ENCODE peak calls at places on chromosomes 3 and 15, in ten cellular contexts. O, K, J, Z, L, R, C, M, V and D are unnamed samples.

GRCh38 chr3:159814161-159814560 is 174.5 kb upstream of the IL12A start:
- DNase-seq in K (no peak), O (peak), Z (no peak), J (no peak), C (no peak), R (peak), L (no peak), V (no peak), M (no peak), D (no peak)

GRCh38 chr3:122416966-122417365 is 1.1 kb upstream of the WDR5B start:
- DNase-seq in C (no peak), V (no peak), J (no peak), M (peak), L (peak), O (no peak), K (no peak), Z (no peak), R (no peak), D (no peak)

GRCh38 chr3:9793161-9793781 is 389 bp downstream of the ARPC4 start:
- DNase-seq in L (no peak), J (no peak), Z (no peak), M (peak), V (no peak), K (no peak), O (peak), R (no peak), C (no peak), D (peak)

GRCh38 chr3:94225176-94225742 is 162.4 kb downstream of the NSUN3 start:
- DNase-seq in K (no peak), R (no peak), C (no peak), L (no peak), V (no peak), M (no peak), J (no peak), O (no peak), Z (no peak), D (no peak)

GRCh38 chr3:14124223-14124614 is 451 bp downstream of the CHCHD4 start:
- DNase-seq in K (peak), V (peak), L (peak), Z (no peak), M (peak), O (peak), C (no peak), J (peak), R (no peak), D (no peak)

GRCh38 chr3:184003187-184003967 is 14.3 kb downstream of the ABCC5 start:
- DNase-seq in C (no peak), V (no peak), R (no peak), L (no peak), K (no peak), Z (no peak), J (no peak), O (no peak), M (no peak), D (no peak)

GRCh38 chr3:148229107-148229506 is 468.6 kb upstream of the AGTR1 start:
- DNase-seq in M (no peak), O (no peak), R (no peak), V (no peak), K (no peak), C (no peak), J (no peak), Z (no peak), L (no peak), D (no peak)

GRCh38 chr15:79513916-79514315 is 81.8 kb downstream of the MINAR1 start:
- DNase-seq in Z (no peak), O (no peak), L (no peak), C (no peak), K (no peak), M (peak), V (no peak), R (no peak), J (no peak), D (no peak)

GRCh38 chr3:105368575-105369500 is 2.1 kb downstream of the ALCAM start:
- DNase-seq in L (peak), O (peak), V (peak), M (no peak), C (peak), J (peak), Z (peak), R (peak), K (peak), D (peak)

GRCh38 chr15:100265641-100266035 is 76.1 kb downstream of the ADAMTS17 start:
- DNase-seq in V (no peak), L (no peak), C (no peak), J (no peak), Z (no peak), R (no peak), K (no peak), O (no peak), M (no peak), D (no peak)

GRCh38 chr3:28853830-28854229 is 427.0 kb upstream of the RBMS3 start:
- DNase-seq in R (no peak), K (no peak), Z (no peak), L (no peak), J (no peak), V (no peak), O (no peak), C (no peak), M (no peak), D (no peak)

GRCh38 chr3:159239054-159239453 is 437.2 kb downstream of the MFSD1 start:
- DNase-seq in R (no peak), M (no peak), O (no peak), Z (no peak), V (no peak), L (no peak), J (no peak), K (no peak), C (no peak), D (no peak)

GRCh38 chr3:55362206-55362960 is 124.7 kb downstream of the WNT5A start:
- DNase-seq in Z (no peak), O (no peak), K (no peak), V (no peak), M (no peak), L (no peak), J (no peak), R (no peak), C (no peak), D (no peak)

GRCh38 chr15:70259030-70259424 is 161.3 kb upstream of the TLE3 start:
- DNase-seq in R (peak), L (peak), V (no peak), Z (no peak), J (no peak), O (peak), M (peak), K (peak), C (no peak), D (peak)

GRCh38 chr3:8793242-8793641 is 23.8 kb upstream of the OXTR start:
- DNase-seq in V (no peak), O (no peak), Z (no peak), R (no peak), C (no peak), L (no peak), K (no peak), J (no peak), M (no peak), D (no peak)

GRCh38 chr3:104132566-104132997 is 1234.1 kb upstream of the ALCAM start:
- DNase-seq in M (no peak), J (no peak), C (no peak), V (no peak), R (no peak), O (no peak), K (no peak), Z (no peak), L (no peak), D (no peak)

GRCh38 chr3:51401639-51402166 is 10.6 kb downstream of the RBM15B start:
- DNase-seq in R (no peak), O (no peak), J (no peak), K (no peak), M (no peak), Z (no peak), L (no peak), C (no peak), V (no peak), D (no peak)

GRCh38 chr3:117589454-117589853 is 879.9 kb downstream of the TUSC7 start:
- DNase-seq in M (no peak), J (no peak), C (no peak), Z (no peak), R (no peak), O (no peak), V (no peak), L (no peak), K (no peak), D (no peak)

GRCh38 chr3:24185738-24186384 is 240.8 kb downstream of the NR1D2 start:
- DNase-seq in O (peak), K (peak), L (no peak), V (no peak), M (peak), J (no peak), R (peak), C (peak), Z (no peak), D (no peak)

GRCh38 chr3:99066863-99067262 is 165.4 kb upstream of the DCBLD2 start:
- DNase-seq in C (no peak), O (no peak), M (peak), R (no peak), V (no peak), Z (no peak), K (no peak), J (no peak), L (no peak), D (no peak)

GRCh38 chr3:197435426-197435825 is 120.3 kb downstream of the BDH1 start:
- DNase-seq in K (no peak), V (no peak), Z (no peak), M (no peak), J (no peak), L (no peak), O (no peak), C (no peak), R (no peak), D (no peak)

GRCh38 chr15:57340673-57341259 is 35.5 kb upstream of the CGNL1 start:
- DNase-seq in Z (no peak), O (peak), K (peak), R (peak), M (peak), L (no peak), C (peak), J (no peak), V (peak), D (peak)

GRCh38 chr15:80591471-80591870 is 103.6 kb upstream of the ABHD17C start:
- DNase-seq in J (no peak), V (no peak), C (no peak), Z (peak), K (no peak), O (no peak), R (no peak), M (no peak), L (no peak), D (no peak)

GRCh38 chr15:64858136-64858535 is 16.4 kb downstream of the PLEKHO2 start:
- DNase-seq in O (no peak), M (no peak), K (no peak), J (no peak), Z (no peak), V (no peak), R (no peak), L (no peak), C (no peak), D (no peak)

GRCh38 chr3:127929818-127930217 is 14.8 kb downstream of the KBTBD12 start:
- DNase-seq in V (no peak), J (no peak), L (no peak), M (no peak), K (no peak), R (no peak), O (no peak), C (no peak), Z (no peak), D (no peak)

GRCh38 chr15:98421419-98422085 is 226.8 kb upstream of the IGF1R start:
- DNase-seq in R (peak), L (peak), O (peak), V (no peak), C (peak), Z (peak), M (peak), K (peak), J (peak), D (peak)

GRCh38 chr3:57530071-57530608 is 14.0 kb downstream of the DNAH12 start:
- DNase-seq in R (peak), C (no peak), V (no peak), O (no peak), K (no peak), L (no peak), J (no peak), Z (no peak), M (no peak), D (no peak)

GRCh38 chr3:37897763-37898162 is 36.1 kb downstream of the CTDSPL start:
- DNase-seq in L (no peak), V (no peak), O (no peak), R (no peak), J (no peak), M (no peak), C (no peak), K (no peak), Z (no peak), D (no peak)

GRCh38 chr3:37890522-37890921 is 28.8 kb downstream of the CTDSPL start:
- DNase-seq in V (no peak), Z (no peak), K (no peak), L (no peak), O (no peak), R (no peak), C (no peak), J (no peak), M (no peak), D (no peak)

GRCh38 chr3:37891227-37891626 is 29.5 kb downstream of the CTDSPL start:
- DNase-seq in J (no peak), C (no peak), O (peak), L (no peak), Z (no peak), M (no peak), K (peak), V (no peak), R (no peak), D (no peak)

GRCh38 chr3:37896775-37897174 is 35.1 kb downstream of the CTDSPL start:
- DNase-seq in Z (no peak), V (no peak), M (no peak), L (no peak), C (no peak), K (no peak), J (no peak), R (no peak), O (no peak), D (peak)

DNA sequence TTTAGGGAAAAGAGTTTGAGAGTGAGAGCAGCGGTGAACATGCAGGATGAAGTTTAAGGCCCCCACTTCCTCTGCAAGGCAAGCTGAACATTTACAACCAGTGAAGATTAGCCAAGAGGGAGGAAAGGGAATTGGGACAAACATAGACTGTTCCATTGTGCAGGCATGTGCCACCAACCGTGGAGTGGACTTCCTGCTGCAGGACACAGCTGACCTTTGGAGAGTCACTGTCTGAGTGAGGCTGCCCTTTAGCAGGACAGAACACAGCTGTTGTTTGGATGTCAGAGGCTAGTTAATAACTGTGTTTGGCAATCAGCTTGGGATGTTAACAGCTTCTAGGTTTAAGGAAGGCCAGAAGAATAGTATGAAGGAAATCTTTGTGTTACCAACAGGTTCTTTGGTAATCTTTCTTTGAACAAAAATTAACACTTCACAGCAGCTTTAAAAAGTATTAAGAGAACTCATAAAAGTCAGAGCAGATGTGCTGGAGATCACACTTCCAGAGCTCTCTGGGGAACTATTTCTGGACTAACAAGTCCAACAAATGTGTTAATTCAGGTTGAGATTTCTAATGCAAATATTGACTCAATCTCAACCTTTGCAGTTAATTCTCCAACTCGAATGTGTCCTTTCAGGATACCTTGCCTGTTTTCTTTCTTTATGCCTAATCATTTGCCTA is 31.4 kb downstream of the CTDSPL start:
- DNase-seq in M (no peak), V (no peak), L (peak), R (no peak), Z (no peak), O (no peak), J (no peak), C (no peak), K (no peak), D (no peak)
- TF ChIP-seq POLR2AphosphoS5 in M (no peak), V (no peak), L (peak), R (peak), Z (no peak), O (peak), J (no peak), C (no peak), K (peak), D (peak)

GRCh38 chr3:125959317-125960065 is 9.5 kb upstream of the ROPN1B start:
- DNase-seq in J (peak), Z (no peak), C (no peak), M (no peak), R (no peak), O (no peak), V (no peak), K (no peak), L (no peak), D (no peak)

GRCh38 chr3:125957674-125958510 is 11.1 kb upstream of the ROPN1B start:
- DNase-seq in C (no peak), M (peak), L (no peak), J (no peak), O (no peak), K (no peak), Z (no peak), R (no peak), V (no peak), D (peak)

GRCh38 chr3:125960066-125960424 is 8.9 kb upstream of the ROPN1B start:
- DNase-seq in O (no peak), R (no peak), J (no peak), K (no peak), C (no peak), Z (no peak), M (no peak), V (no peak), L (no peak), D (no peak)

GRCh38 chr3:125960456-125961288 is 8.3 kb upstream of the ROPN1B start:
- DNase-seq in R (no peak), K (no peak), V (no peak), C (no peak), M (no peak), O (no peak), L (no peak), Z (no peak), J (no peak), D (peak)

GRCh38 chr3:125958511-125959316 is 10.3 kb upstream of the ROPN1B start:
- DNase-seq in R (no peak), C (no peak), O (no peak), Z (no peak), L (no peak), J (no peak), K (no peak), V (no peak), M (peak), D (peak)
- H3K4me3 ChIP-seq in R (peak), C (no peak), O (no peak), Z (no peak), L (peak), J (peak), K (peak), V (no peak), M (no peak), D (peak)

DNA sequence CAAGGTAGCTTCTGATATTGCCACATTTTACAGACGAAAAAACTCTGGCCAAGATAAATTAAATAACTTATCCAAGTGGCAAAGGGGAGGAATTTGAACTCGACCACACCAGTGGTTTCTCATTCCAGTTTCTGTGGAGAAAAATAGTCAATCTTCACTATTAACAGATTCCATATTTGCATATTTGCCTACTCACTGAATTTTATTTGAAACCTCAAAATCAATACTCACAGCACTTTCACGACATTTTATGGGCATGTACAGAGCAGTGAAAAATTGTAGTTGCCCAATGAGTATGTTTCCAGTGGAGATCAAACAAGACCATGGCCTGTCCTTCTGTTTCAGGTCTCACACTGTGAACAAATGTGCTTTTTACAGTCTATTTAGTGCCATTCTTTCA is 374.3 kb downstream of the MAGI1 start:
- DNase-seq in K (no peak), V (no peak), J (no peak), Z (no peak), O (no peak), M (no peak), C (no peak), R (no peak), L (no peak), D (no peak)
- TF ChIP-seq POLR2A in K (no peak), V (no peak), J (no peak), Z (no peak), O (no peak), M (no peak), C (no peak), R (no peak), L (no peak), D (no peak)

GRCh38 chr3:30607032-30607833 is 832 bp downstream of the TGFBR2 start:
- DNase-seq in R (peak), Z (peak), K (peak), J (peak), C (no peak), L (peak), V (no peak), M (peak), O (peak), D (peak)
- TF ChIP-seq POLR2AphosphoS5 in R (peak), Z (peak), K (peak), J (no peak), C (peak), L (peak), V (no peak), M (no peak), O (peak), D (peak)

GRCh38 chr3:157819826-157820517 is 286.2 kb downstream of the SHOX2 start:
- DNase-seq in L (no peak), O (no peak), M (no peak), R (no peak), K (no peak), J (no peak), Z (no peak), C (no peak), V (no peak), D (no peak)
- H3K4me3 ChIP-seq in L (no peak), O (no peak), M (no peak), R (no peak), K (no peak), J (no peak), Z (no peak), C (no peak), V (no peak), D (no peak)

GRCh38 chr15:54579855-54580254 is 601.6 kb downstream of the UNC13C start:
- DNase-seq in Z (no peak), J (no peak), R (no peak), C (no peak), M (no peak), V (no peak), K (no peak), L (no peak), O (no peak), D (no peak)

GRCh38 chr15:54580643-54581042 is 602.4 kb downstream of the UNC13C start:
- DNase-seq in V (no peak), C (no peak), J (no peak), O (no peak), K (no peak), Z (no peak), M (no peak), L (no peak), R (no peak), D (no peak)

GRCh38 chr15:54582863-54583643 is 604.8 kb downstream of the UNC13C start:
- DNase-seq in R (no peak), K (no peak), C (no peak), V (peak), Z (no peak), L (no peak), M (no peak), O (no peak), J (no peak), D (no peak)

DNA sequence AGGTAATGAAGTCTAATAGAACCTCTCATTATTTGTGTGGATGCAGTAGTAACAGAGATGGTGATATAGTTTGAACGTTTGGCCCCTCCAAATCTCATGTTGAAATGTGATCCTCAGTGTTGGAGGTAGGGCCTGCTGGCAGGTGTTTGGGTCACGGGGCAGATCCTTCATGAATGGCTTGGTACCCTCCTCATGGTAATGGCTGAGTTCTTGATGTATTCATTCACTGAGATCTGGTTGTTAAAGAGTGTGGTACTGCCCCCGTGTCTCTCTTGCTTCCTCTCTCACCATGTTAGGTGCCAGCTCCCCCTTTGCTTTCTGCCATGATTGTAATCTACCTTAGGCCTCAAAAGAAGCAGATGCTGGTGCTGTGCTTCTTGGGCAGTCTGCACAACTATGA is 606.8 kb downstream of the UNC13C start:
- DNase-seq in L (no peak), J (no peak), M (no peak), C (no peak), R (no peak), Z (no peak), K (no peak), O (no peak), V (no peak), D (no peak)
- TF ChIP-seq POLR2A in L (no peak), J (no peak), M (no peak), C (no peak), R (no peak), Z (no peak), K (no peak), O (no peak), V (no peak), D (no peak)

GRCh38 chr3:185931777-185932176 is 6.0 kb downstream of the TRA2B start:
- DNase-seq in J (no peak), R (no peak), K (no peak), O (no peak), V (no peak), L (no peak), M (no peak), Z (no peak), C (no peak), D (no peak)

GRCh38 chr3:185933374-185933950 is 4.4 kb downstream of the TRA2B start:
- DNase-seq in Z (no peak), K (no peak), C (no peak), J (no peak), V (no peak), L (no peak), M (no peak), R (no peak), O (no peak), D (no peak)

GRCh38 chr3:185934726-185935464 is 2.9 kb downstream of the TRA2B start:
- DNase-seq in Z (no peak), V (no peak), R (no peak), J (no peak), O (no peak), L (no peak), M (no peak), K (no peak), C (no peak), D (no peak)

GRCh38 chr3:185930393-185931107 is 7.3 kb downstream of the TRA2B start:
- DNase-seq in K (no peak), V (no peak), L (no peak), O (no peak), Z (no peak), R (no peak), C (no peak), J (no peak), M (no peak), D (no peak)

GRCh38 chr3:185932213-185932612 is 5.6 kb downstream of the TRA2B start:
- DNase-seq in M (no peak), C (no peak), V (no peak), K (no peak), L (no peak), J (no peak), R (no peak), O (no peak), Z (no peak), D (no peak)
- TF ChIP-seq POLR2AphosphoS5 in M (no peak), C (no peak), V (no peak), K (no peak), L (no peak), J (no peak), R (no peak), O (no peak), Z (no peak), D (no peak)